ENCODE peak calls at places on chromosome 19, in four cellular contexts. D is cardiac muscle cell, A is BE2C, B is endothelial cell. Y is an unnamed sample.

GRCh38 chr19:21850636-21851255 is 14.8 kb upstream of the ZNF43 start:
- DNase-seq in D (no peak), A (no peak), B (no peak), Y (no peak)

GRCh38 chr19:41755328-41755913 is at the start of gene CEACAM6:
- DNase-seq in D (no peak), A (no peak), B (no peak), Y (no peak)

GRCh38 chr19:16051254-16052025 is 24.9 kb upstream of the TPM4 start:
- DNase-seq in D (peak; percentile 58), A (peak; percentile 58), B (no peak), Y (no peak)

GRCh38 chr19:40465025-40465780 is at the start of gene BLVRB:
- DNase-seq in D (peak; percentile 90), A (no peak), B (no peak), Y (peak; percentile 42)

GRCh38 chr19:39403331-39404312 is 3.0 kb upstream of the ZFP36 start:
- DNase-seq in D (peak; percentile 100), A (peak; percentile 92), B (peak; percentile 85), Y (peak; percentile 100)

GRCh38 chr19:56161534-56161933 is 14.3 kb upstream of the GALP start:
- DNase-seq in D (no peak), A (no peak), B (no peak), Y (no peak)

GRCh38 chr19:14406645-14407331 is 12.4 kb downstream of the DDX39A start:
- DNase-seq in D (no peak), A (no peak), B (no peak), Y (no peak)

GRCh38 chr19:898663-899062 is 5.4 kb downstream of the RNU6-9 start:
- DNase-seq in D (no peak), A (peak; percentile 71), B (no peak), Y (no peak)

GRCh38 chr19:38433268-38433733 is at the start of gene RYR1:
- DNase-seq in D (peak; percentile 42), A (peak; percentile 66), B (peak; percentile 61), Y (no peak)

GRCh38 chr19:48302600-48302959 is 22.8 kb upstream of the EMP3 start:
- DNase-seq in D (no peak), A (no peak), B (no peak), Y (no peak)

GRCh38 chr19:56170261-56170660 is 5.5 kb upstream of the GALP start:
- DNase-seq in D (peak; percentile 10), A (no peak), B (no peak), Y (no peak)

GRCh38 chr19:17784201-17785008 is 10.5 kb upstream of the B3GNT3 start:
- DNase-seq in D (peak; percentile 79), A (peak; percentile 84), B (peak; percentile 68), Y (no peak)

GRCh38 chr19:21482863-21483276 is 22.5 kb upstream of the ZNF429 start:
- DNase-seq in D (peak; percentile 54), A (peak; percentile 67), B (peak; percentile 39), Y (no peak)

GRCh38 chr19:3821857-3822364 is 35.7 kb upstream of the MATK start:
- DNase-seq in D (peak; percentile 64), A (peak; percentile 67), B (peak; percentile 92), Y (no peak)

GRCh38 chr19:48926909-48927308 is 6.6 kb upstream of the DHDH start:
- DNase-seq in D (peak; percentile 97), A (no peak), B (no peak), Y (peak; percentile 81)

GRCh38 chr19:42252365-42253244 is 2.3 kb downstream of the ERF start:
- DNase-seq in D (peak; percentile 68), A (no peak), B (no peak), Y (no peak)

GRCh38 chr19:8585894-8586750 is 8.9 kb upstream of the MYO1F start:
- DNase-seq in D (peak; percentile 52), A (peak; percentile 66), B (peak; percentile 82), Y (no peak)

GRCh38 chr19:42191855-42192254 is 25.6 kb downstream of the DEDD2 start:
- DNase-seq in D (peak; percentile 45), A (no peak), B (no peak), Y (no peak)

GRCh38 chr19:29088761-29089160 is 124.2 kb downstream of the UQCRFS1 start:
- DNase-seq in D (no peak), A (no peak), B (no peak), Y (no peak)

GRCh38 chr19:49596954-49597702 is 6.1 kb downstream of the PRR12 start:
- DNase-seq in D (no peak), A (no peak), B (no peak), Y (no peak)

GRCh38 chr19:1082165-1082927 is 12.8 kb downstream of the POLR2E start:
- DNase-seq in D (no peak), A (peak; percentile 88), B (peak; percentile 58), Y (no peak)

GRCh38 chr19:45885556-45886426 is at the start of gene IRF2BP1:
- DNase-seq in D (peak; percentile 95), A (peak; percentile 94), B (peak; percentile 83), Y (peak; percentile 72)

GRCh38 chr19:5484398-5485285 is 29.4 kb downstream of the ZNRF4 start:
- DNase-seq in D (peak; percentile 14), A (no peak), B (no peak), Y (no peak)

GRCh38 chr19:33440241-33440640 is 66.7 kb downstream of the CEBPG start:
- DNase-seq in D (no peak), A (no peak), B (no peak), Y (no peak)

GRCh38 chr19:39643591-39643990 is 12.1 kb upstream of the LGALS16 start:
- DNase-seq in D (no peak), A (no peak), B (no peak), Y (no peak)

GRCh38 chr19:41575998-41576397 is at the start of gene CEACAM21:
- DNase-seq in D (no peak), A (no peak), B (no peak), Y (no peak)

GRCh38 chr19:6066661-6067646 is 43.3 kb downstream of the RFX2 start:
- DNase-seq in D (peak; percentile 97), A (peak; percentile 89), B (peak; percentile 84), Y (peak; percentile 96)

GRCh38 chr19:34244611-34245299 is 9.6 kb upstream of the GARRE1 start:
- DNase-seq in D (no peak), A (no peak), B (no peak), Y (no peak)

GRCh38 chr19:2417881-2418406 is 9.4 kb downstream of the TIMM13 start:
- DNase-seq in D (no peak), A (no peak), B (no peak), Y (no peak)
- TF ChIP-seq CTCF in D (no peak), A (no peak), B (no peak), Y (no peak)

DNA sequence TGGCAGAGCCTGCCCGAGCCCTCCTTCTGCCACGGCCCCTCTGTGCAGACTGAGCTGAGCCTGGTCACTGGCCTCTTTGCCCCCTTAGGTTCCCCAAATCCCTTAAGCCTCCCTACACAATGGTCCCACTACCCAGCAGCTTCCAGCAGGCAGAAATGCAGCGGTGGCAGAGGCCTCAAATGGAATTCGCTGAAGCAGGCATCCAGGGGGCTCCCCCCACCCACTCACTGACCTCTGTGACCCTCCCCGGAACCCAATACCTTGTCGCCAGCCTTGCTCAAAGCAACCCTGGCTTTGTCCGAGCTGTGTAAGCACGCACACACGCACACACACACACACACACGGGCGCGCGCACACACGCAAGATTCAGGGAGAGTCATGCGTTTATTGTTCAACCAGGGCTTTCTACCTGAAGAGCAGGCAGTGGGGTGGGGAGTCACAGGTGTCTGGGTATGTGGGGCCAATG is at the start of gene LIM2:
- DNase-seq in D (no peak), A (no peak), B (no peak), Y (no peak)
- TF ChIP-seq CTCF in D (no peak), A (no peak), B (no peak), Y (no peak)

GRCh38 chr19:55062735-55063491 is at the start of gene RDH13:
- DNase-seq in D (peak; percentile 96), A (peak; percentile 100), B (peak; percentile 96), Y (peak; percentile 83)

GRCh38 chr19:55063492-55063843 is 520 bp upstream of the RDH13 start:
- DNase-seq in D (no peak), A (no peak), B (no peak), Y (no peak)

GRCh38 chr19:55056827-55057226 is 6.1 kb downstream of the RDH13 start:
- DNase-seq in D (no peak), A (no peak), B (no peak), Y (no peak)

GRCh38 chr19:55053735-55054134 is 9.2 kb downstream of the RDH13 start:
- DNase-seq in D (no peak), A (no peak), B (no peak), Y (no peak)

DNA sequence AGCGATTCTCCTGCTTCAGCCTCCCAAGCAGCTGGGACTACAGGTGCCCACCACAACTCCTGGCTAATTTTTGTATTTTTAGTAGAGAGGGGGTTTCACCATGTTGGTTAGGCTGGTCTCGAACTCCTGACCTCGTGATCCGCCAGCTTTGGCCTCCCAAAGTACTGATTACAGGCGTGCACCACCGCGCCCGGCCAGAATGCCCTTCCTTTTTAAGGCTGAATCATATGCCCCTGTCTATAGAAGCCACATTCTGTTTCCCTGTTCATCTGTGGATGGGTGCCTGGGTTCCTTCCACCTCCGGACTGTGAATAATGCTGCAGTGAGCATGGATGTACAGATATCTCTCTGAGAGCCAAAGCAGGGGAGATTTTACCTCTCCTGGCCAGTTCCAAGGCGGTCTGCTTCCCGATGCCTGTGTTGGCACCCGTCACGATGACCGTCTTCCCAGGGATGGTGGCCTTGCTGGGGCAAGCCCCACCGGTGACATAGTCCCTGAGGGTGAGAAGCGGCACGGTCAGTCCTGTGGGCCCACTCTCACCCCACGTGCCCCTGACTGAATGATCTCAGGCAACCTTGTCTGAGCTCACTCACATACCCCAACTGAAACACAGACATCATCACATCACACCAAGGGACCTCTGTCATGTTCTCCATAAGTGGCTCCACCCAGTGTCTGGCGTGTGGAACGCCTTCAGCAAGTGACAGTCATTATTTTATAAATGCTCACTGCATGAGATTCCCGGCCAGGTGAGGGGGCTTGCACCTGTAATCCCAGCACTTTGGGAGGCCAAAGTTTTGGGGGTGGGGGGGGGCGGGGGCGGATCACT is 4.0 kb downstream of the RDH13 start:
- DNase-seq in D (no peak), A (no peak), B (no peak), Y (no peak)
- TF ChIP-seq CTCF in D (no peak), A (no peak), B (no peak), Y (no peak)

GRCh38 chr19:31254611-31255010 is 94.6 kb downstream of the TSHZ3 start:
- DNase-seq in D (no peak), A (no peak), B (no peak), Y (no peak)

GRCh38 chr19:31252476-31252875 is 96.8 kb downstream of the TSHZ3 start:
- DNase-seq in D (no peak), A (no peak), B (no peak), Y (no peak)

GRCh38 chr19:31253816-31254551 is 95.3 kb downstream of the TSHZ3 start:
- DNase-seq in D (peak; percentile 52), A (no peak), B (no peak), Y (no peak)

GRCh38 chr19:31249217-31249616 is 100.0 kb downstream of the TSHZ3 start:
- DNase-seq in D (no peak), A (no peak), B (no peak), Y (no peak)
- TF ChIP-seq CTCF in D (no peak), A (peak; percentile 7), B (no peak), Y (peak; percentile 3)

GRCh38 chr19:35913589-35913988 is 5.5 kb upstream of the TYROBP start:
- DNase-seq in D (no peak), A (no peak), B (no peak), Y (no peak)
- TF ChIP-seq CTCF in D (no peak), A (no peak), B (no peak), Y (no peak)

GRCh38 chr19:27974082-27974513 is 1238.9 kb downstream of the UQCRFS1 start:
- DNase-seq in D (peak; percentile 51), A (no peak), B (peak; percentile 39), Y (no peak)
- TF ChIP-seq CTCF in D (peak; percentile 59), A (no peak), B (peak; percentile 50), Y (peak; percentile 47)

GRCh38 chr19:44689290-44690130 is 9.4 kb upstream of the CEACAM16 start:
- DNase-seq in D (peak; percentile 84), A (peak; percentile 86), B (peak; percentile 84), Y (peak; percentile 27)
- TF ChIP-seq CTCF in D (peak; percentile 88), A (peak; percentile 93), B (peak; percentile 84), Y (peak; percentile 96)

Y was measured in AG09319.